ENCODE peak calls at places on chromosomes 4 and X, in four cellular contexts. A is HL-60, E is K562, K is GM12891. W is an unnamed sample.

GRCh38 chr4:83381173-83381572 is 46.5 kb upstream of the HPSE start:
- DNase-seq in A (no peak), K (no peak), E (no peak), W (no peak)

GRCh38 chr4:36187723-36188333 is 56.5 kb downstream of the ARAP2 start:
- DNase-seq in A (no peak), E (no peak), K (no peak), W (no peak)

GRCh38 chrX:11296051-11296450 is 2.8 kb downstream of the AMELX start:
- DNase-seq in E (no peak), K (no peak), A (no peak), W (no peak)

GRCh38 chrX:137052641-137053235 is 18.9 kb upstream of the GPR101 start:
- DNase-seq in E (no peak), A (no peak), K (no peak), W (no peak)

GRCh38 chrX:72052415-72053090 is 79.2 kb downstream of the RTL5 start:
- DNase-seq in A (no peak), K (no peak), E (no peak), W (no peak)

GRCh38 chr4:167239627-167240026 is 5.3 kb upstream of the SPOCK3 start:
- DNase-seq in K (no peak), A (no peak), E (no peak), W (no peak)

GRCh38 chr4:101960431-101960830 is 169.9 kb downstream of the BANK1 start:
- DNase-seq in K (no peak), E (no peak), A (no peak), W (no peak)

GRCh38 chr4:25943312-25943711 is 29.3 kb downstream of the SMIM20 start:
- DNase-seq in K (no peak), E (no peak), A (no peak), W (no peak)

GRCh38 chrX:7068939-7069367 is 78.6 kb upstream of the STS start:
- DNase-seq in E (no peak), A (no peak), K (no peak), W (no peak)

GRCh38 chr4:26124753-26125236 is 196.0 kb upstream of the RBPJ start:
- DNase-seq in E (peak), A (no peak), K (no peak), W (no peak)

GRCh38 chr4:82017680-82018079 is 356.1 kb downstream of the HNRNPD start:
- DNase-seq in A (no peak), K (peak), E (peak), W (no peak)

GRCh38 chr4:101126044-101126443 is 221.3 kb downstream of the PPP3CA start:
- DNase-seq in E (no peak), A (no peak), K (no peak), W (no peak)

GRCh38 chr4:74284074-74284473 is 24.2 kb upstream of the EPGN start:
- DNase-seq in A (no peak), E (no peak), K (no peak), W (no peak)

GRCh38 chr4:47686294-47686872 is 151.5 kb downstream of the CORIN start:
- DNase-seq in K (peak), A (peak), E (peak), W (peak)

GRCh38 chrX:51456814-51457213 is 39.6 kb downstream of the NUDT11 start:
- DNase-seq in K (no peak), E (no peak), A (no peak), W (no peak)

DNA sequence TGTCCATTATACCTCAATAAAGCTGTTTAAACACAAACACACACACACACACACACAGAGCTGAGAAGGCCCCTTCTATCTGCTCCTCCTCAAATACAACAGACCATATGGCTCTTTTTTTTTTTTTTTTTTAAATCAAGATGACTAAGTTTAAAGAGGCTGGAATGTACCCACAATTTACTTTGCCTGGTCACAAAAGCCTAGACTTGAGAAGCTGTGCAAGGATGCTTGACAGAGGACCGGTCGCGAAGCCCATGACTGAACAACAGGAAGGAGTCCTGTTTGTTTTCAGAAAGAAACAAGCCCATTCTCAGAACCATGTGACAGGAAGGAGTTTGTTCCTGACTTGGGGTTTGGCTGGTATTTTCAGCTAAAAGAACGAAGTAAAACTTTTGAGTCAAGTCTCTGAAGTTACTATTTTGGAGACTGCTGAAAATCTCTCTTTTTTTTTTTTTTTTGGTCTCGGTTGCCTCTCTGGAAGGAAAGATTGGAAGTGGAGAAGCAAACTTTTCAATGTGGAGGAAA is 650.9 kb upstream of the TENM3 start:
- DNase-seq in E (no peak), K (no peak), A (no peak), W (no peak)
- TF ChIP-seq SPI1 in E (no peak), K (no peak), A (no peak), W (no peak)

DNA sequence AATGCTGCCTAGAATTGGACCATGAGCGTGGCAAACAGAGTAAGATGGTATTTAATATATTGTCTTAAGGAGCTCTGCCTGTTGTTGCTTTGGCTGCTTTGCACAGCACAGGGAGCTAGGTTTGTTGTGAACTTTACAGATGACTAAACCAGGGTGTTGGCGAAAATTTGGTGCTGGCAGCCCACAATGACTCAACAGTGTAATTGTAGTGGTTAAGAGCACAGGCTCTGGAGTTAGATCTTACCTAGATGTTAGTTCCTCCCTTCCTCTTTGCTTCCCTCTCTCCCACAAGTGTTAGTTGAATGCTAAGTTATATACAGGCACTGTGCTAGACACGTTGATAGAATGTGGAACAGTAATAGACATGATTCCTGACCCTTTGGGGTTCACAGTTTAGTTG is 128.9 kb upstream of the TRPC5 start:
- DNase-seq in K (no peak), E (no peak), A (no peak), W (peak)
- TF ChIP-seq SPI1 in K (no peak), E (no peak), A (no peak), W (no peak)

GRCh38 chr4:177251237-177251636 is 58.4 kb upstream of the NEIL3 start:
- DNase-seq in K (no peak), A (peak), E (no peak), W (no peak)

GRCh38 chr4:177242651-177243296 is 66.9 kb upstream of the NEIL3 start:
- DNase-seq in E (no peak), K (no peak), A (no peak), W (no peak)

GRCh38 chr4:177250056-177250696 is 59.5 kb upstream of the NEIL3 start:
- DNase-seq in A (peak), E (peak), K (peak), W (no peak)

GRCh38 chr4:177246636-177247584 is 62.8 kb upstream of the NEIL3 start:
- DNase-seq in A (no peak), K (no peak), E (no peak), W (no peak)
- TF ChIP-seq SPI1 in A (no peak), K (no peak), E (no peak), W (no peak)

GRCh38 chr4:184713887-184714286 is 20.0 kb downstream of the CENPU start:
- DNase-seq in A (no peak), K (no peak), E (no peak), W (no peak)
- TF ChIP-seq SPI1 in A (no peak), K (no peak), E (no peak), W (no peak)

GRCh38 chr4:105025263-105026017 is 121.2 kb upstream of the TET2 start:
- DNase-seq in K (no peak), E (no peak), A (no peak), W (no peak)

GRCh38 chr4:105023668-105024055 is 123.0 kb upstream of the TET2 start:
- DNase-seq in E (no peak), K (no peak), A (no peak), W (no peak)

GRCh38 chr4:105022811-105023667 is 123.6 kb upstream of the TET2 start:
- DNase-seq in K (no peak), E (no peak), A (peak), W (no peak)
- TF ChIP-seq SPI1 in K (no peak), E (no peak), A (no peak), W (no peak)

W was measured in GM12878.